ENCODE peak calls at places on chromosome 15, in five cellular contexts. One of them, this sample, is unnamed.

GRCh38 chr15:63191895-63192603 is 2.6 kb downstream of the RAB8B start:
- DNase-seq in ovary: no peak
- DNase-seq in ascending aorta: no peak
- DNase-seq in choroid plexus epithelial cell: peak
- DNase-seq in adipocyte: no peak
- DNase-seq in this sample: no peak

GRCh38 chr15:60966316-60966715 is 262.8 kb downstream of the RORA start:
- DNase-seq in ovary: no peak
- DNase-seq in ascending aorta: no peak
- DNase-seq in choroid plexus epithelial cell: peak
- DNase-seq in adipocyte: peak
- DNase-seq in this sample: peak

GRCh38 chr15:27017168-27017809 is 46.3 kb downstream of the GABRG3 start:
- DNase-seq in ascending aorta: no peak
- DNase-seq in ovary: no peak
- DNase-seq in adipocyte: peak
- DNase-seq in choroid plexus epithelial cell: peak
- DNase-seq in this sample: peak

GRCh38 chr15:69045810-69046209 is 31.3 kb downstream of the NOX5 start:
- DNase-seq in choroid plexus epithelial cell: peak
- DNase-seq in ovary: no peak
- DNase-seq in adipocyte: peak
- DNase-seq in ascending aorta: no peak
- DNase-seq in this sample: peak

GRCh38 chr15:40511472-40512133 is 40.8 kb downstream of the CHST14 start:
- DNase-seq in ovary: peak
- DNase-seq in ascending aorta: no peak
- DNase-seq in choroid plexus epithelial cell: peak
- DNase-seq in adipocyte: peak
- DNase-seq in this sample: peak

GRCh38 chr15:94174399-94174802 is 57.0 kb upstream of the MCTP2 start:
- DNase-seq in choroid plexus epithelial cell: no peak
- DNase-seq in adipocyte: peak
- DNase-seq in ovary: no peak
- DNase-seq in ascending aorta: no peak
- DNase-seq in this sample: peak

GRCh38 chr15:91784973-91785709 is 68.4 kb upstream of the SLCO3A1 start:
- DNase-seq in ovary: no peak
- DNase-seq in adipocyte: no peak
- DNase-seq in choroid plexus epithelial cell: no peak
- DNase-seq in ascending aorta: no peak
- DNase-seq in this sample: no peak

GRCh38 chr15:34240537-34240936 is 15.7 kb downstream of the EMC4 start:
- DNase-seq in ovary: no peak
- DNase-seq in choroid plexus epithelial cell: no peak
- DNase-seq in ascending aorta: no peak
- DNase-seq in adipocyte: no peak
- DNase-seq in this sample: no peak

GRCh38 chr15:42139596-42139995 is 16.8 kb downstream of the PLA2G4F start:
- DNase-seq in adipocyte: no peak
- DNase-seq in ascending aorta: no peak
- DNase-seq in choroid plexus epithelial cell: no peak
- DNase-seq in ovary: no peak
- DNase-seq in this sample: no peak

GRCh38 chr15:92809880-92810361 is 90.2 kb upstream of the CHD2 start:
- DNase-seq in choroid plexus epithelial cell: peak
- DNase-seq in ascending aorta: no peak
- DNase-seq in adipocyte: peak
- DNase-seq in ovary: peak
- DNase-seq in this sample: no peak

GRCh38 chr15:81292516-81293001 is 31.4 kb downstream of the STARD5 start:
- DNase-seq in ovary: no peak
- DNase-seq in ascending aorta: no peak
- DNase-seq in adipocyte: no peak
- DNase-seq in choroid plexus epithelial cell: no peak
- DNase-seq in this sample: no peak

GRCh38 chr15:71687902-71688508 is 122.3 kb upstream of the NR2E3 start:
- DNase-seq in adipocyte: peak
- DNase-seq in ovary: no peak
- DNase-seq in ascending aorta: no peak
- DNase-seq in choroid plexus epithelial cell: peak
- DNase-seq in this sample: no peak

GRCh38 chr15:34239151-34239761 is 14.4 kb downstream of the EMC4 start:
- DNase-seq in ascending aorta: no peak
- DNase-seq in ovary: no peak
- DNase-seq in choroid plexus epithelial cell: peak
- DNase-seq in adipocyte: peak
- DNase-seq in this sample: peak

GRCh38 chr15:78360426-78360825 is 20.3 kb downstream of the CRABP1 start:
- DNase-seq in adipocyte: peak
- DNase-seq in ascending aorta: no peak
- DNase-seq in choroid plexus epithelial cell: no peak
- DNase-seq in ovary: no peak
- DNase-seq in this sample: peak

GRCh38 chr15:76278651-76279050 is 32.6 kb downstream of the ETFA start:
- DNase-seq in ascending aorta: no peak
- DNase-seq in choroid plexus epithelial cell: no peak
- DNase-seq in adipocyte: no peak
- DNase-seq in ovary: no peak
- DNase-seq in this sample: no peak

GRCh38 chr15:30921106-30921505 is 17.4 kb downstream of the FAN1 start:
- DNase-seq in ovary: no peak
- DNase-seq in ascending aorta: no peak
- DNase-seq in choroid plexus epithelial cell: no peak
- DNase-seq in adipocyte: peak
- DNase-seq in this sample: no peak

GRCh38 chr15:52790941-52791751 is 1.0 kb upstream of the ONECUT1 start:
- DNase-seq in adipocyte: no peak
- DNase-seq in ovary: no peak
- DNase-seq in choroid plexus epithelial cell: no peak
- DNase-seq in ascending aorta: no peak
- DNase-seq in this sample: no peak
- H3K4me3 ChIP-seq in adipocyte: no peak
- H3K4me3 ChIP-seq in ovary: no peak
- H3K4me3 ChIP-seq in choroid plexus epithelial cell: peak
- H3K4me3 ChIP-seq in ascending aorta: peak
- H3K4me3 ChIP-seq in this sample: peak

GRCh38 chr15:37137221-37137620 is 36.9 kb upstream of the MEIS2 start:
- DNase-seq in adipocyte: no peak
- DNase-seq in choroid plexus epithelial cell: peak
- DNase-seq in ascending aorta: no peak
- DNase-seq in ovary: no peak
- DNase-seq in this sample: no peak
- H3K4me3 ChIP-seq in adipocyte: no peak
- H3K4me3 ChIP-seq in choroid plexus epithelial cell: no peak
- H3K4me3 ChIP-seq in ascending aorta: no peak
- H3K4me3 ChIP-seq in ovary: no peak
- H3K4me3 ChIP-seq in this sample: no peak

GRCh38 chr15:80127911-80128310 is 24.9 kb upstream of the FAH start:
- DNase-seq in ascending aorta: no peak
- DNase-seq in ovary: no peak
- DNase-seq in adipocyte: peak
- DNase-seq in choroid plexus epithelial cell: no peak
- DNase-seq in this sample: no peak
- H3K4me3 ChIP-seq in ascending aorta: no peak
- H3K4me3 ChIP-seq in ovary: no peak
- H3K4me3 ChIP-seq in adipocyte: no peak
- H3K4me3 ChIP-seq in choroid plexus epithelial cell: no peak
- H3K4me3 ChIP-seq in this sample: no peak

GRCh38 chr15:90559119-90559518 is 29.4 kb downstream of the CRTC3 start:
- DNase-seq in ovary: no peak
- DNase-seq in ascending aorta: no peak
- DNase-seq in adipocyte: no peak
- DNase-seq in choroid plexus epithelial cell: no peak
- DNase-seq in this sample: no peak

GRCh38 chr15:90558182-90558581 is 28.5 kb downstream of the CRTC3 start:
- DNase-seq in choroid plexus epithelial cell: peak
- DNase-seq in adipocyte: peak
- DNase-seq in ovary: no peak
- DNase-seq in ascending aorta: no peak
- DNase-seq in this sample: peak

GRCh38 chr15:90562669-90563068 is 32.9 kb downstream of the CRTC3 start:
- DNase-seq in ovary: no peak
- DNase-seq in adipocyte: no peak
- DNase-seq in choroid plexus epithelial cell: no peak
- DNase-seq in ascending aorta: no peak
- DNase-seq in this sample: no peak

GRCh38 chr15:90561344-90562244 is 31.9 kb downstream of the CRTC3 start:
- DNase-seq in adipocyte: peak
- DNase-seq in ascending aorta: no peak
- DNase-seq in choroid plexus epithelial cell: peak
- DNase-seq in ovary: no peak
- DNase-seq in this sample: no peak

GRCh38 chr15:90560229-90560771 is 30.6 kb downstream of the CRTC3 start:
- DNase-seq in ovary: no peak
- DNase-seq in choroid plexus epithelial cell: peak
- DNase-seq in adipocyte: peak
- DNase-seq in ascending aorta: no peak
- DNase-seq in this sample: peak
- H3K4me3 ChIP-seq in ovary: no peak
- H3K4me3 ChIP-seq in choroid plexus epithelial cell: no peak
- H3K4me3 ChIP-seq in adipocyte: no peak
- H3K4me3 ChIP-seq in ascending aorta: no peak
- H3K4me3 ChIP-seq in this sample: no peak

This sample was measured in foreskin fibroblast.